ENCODE peak calls at places on chromosomes 1 and 21, in seven cellular contexts. A is A549, C is transverse colon, M is ovary, I is sigmoid colon, S is heart left ventricle, J is right lobe of liver. U is an unnamed sample.

GRCh38 chr21:43731891-43732711 is 13.2 kb downstream of the PDXK start:
- DNase-seq in A (no peak), C (no peak), M (no peak), I (no peak), S (no peak), J (no peak), U (no peak)

GRCh38 chr1:226279498-226279897 is 29.5 kb downstream of the LIN9 start:
- DNase-seq in A (no peak), C (no peak), M (no peak), I (no peak), S (no peak), J (no peak), U (no peak)

GRCh38 chr21:42423685-42424084 is 20.0 kb downstream of the UBASH3A start:
- DNase-seq in A (no peak), C (no peak), M (no peak), I (no peak), S (no peak), J (no peak), U (no peak)

GRCh38 chr1:212683357-212683722 is 16.3 kb downstream of the BATF3 start:
- DNase-seq in A (no peak), C (peak), M (no peak), I (no peak), S (no peak), J (peak), U (no peak)

GRCh38 chr1:15756143-15757015 is 2.2 kb upstream of the FBLIM1 start:
- DNase-seq in A (no peak), C (peak), M (no peak), I (no peak), S (no peak), J (no peak), U (no peak)

GRCh38 chr1:32684167-32684811 is 18.3 kb downstream of the SYNC start:
- DNase-seq in A (no peak), C (peak), M (peak), I (peak), S (no peak), J (no peak), U (peak)

GRCh38 chr1:151098126-151098525 is 27.6 kb downstream of the GABPB2 start:
- DNase-seq in A (no peak), C (no peak), M (no peak), I (no peak), S (no peak), J (no peak), U (no peak)

GRCh38 chr1:18634276-18634675 is 3.6 kb downstream of the PAX7 start:
- DNase-seq in A (no peak), C (no peak), M (no peak), I (no peak), S (no peak), J (no peak), U (no peak)

GRCh38 chr21:15687208-15687607 is 42.6 kb upstream of the USP25 start:
- DNase-seq in A (no peak), C (no peak), M (no peak), I (no peak), S (no peak), J (no peak), U (no peak)

GRCh38 chr1:44230796-44231195 is 17.5 kb downstream of the DMAP1 start:
- DNase-seq in A (no peak), C (no peak), M (no peak), I (no peak), S (no peak), J (no peak), U (no peak)

GRCh38 chr1:114152211-114153050 is 1.2 kb downstream of the SYT6 start:
- DNase-seq in A (peak), C (peak), M (peak), I (peak), S (no peak), J (peak), U (peak)

GRCh38 chr1:176854725-176855433 is 309.6 kb downstream of the ASTN1 start:
- DNase-seq in A (no peak), C (no peak), M (no peak), I (no peak), S (no peak), J (no peak), U (no peak)

GRCh38 chr1:56709269-56709880 is 64.3 kb downstream of the PRKAA2 start:
- DNase-seq in A (peak), C (no peak), M (no peak), I (no peak), S (no peak), J (no peak), U (peak)

GRCh38 chr1:226158457-226158856 is 28.1 kb downstream of the ACBD3 start:
- DNase-seq in A (no peak), C (no peak), M (no peak), I (no peak), S (no peak), J (no peak), U (no peak)

GRCh38 chr1:153312569-153313186 is at the start of gene PGLYRP3:
- DNase-seq in A (no peak), C (no peak), M (no peak), I (no peak), S (no peak), J (no peak), U (no peak)

GRCh38 chr1:159751022-159751421 is 29.7 kb upstream of the DUSP23 start:
- DNase-seq in A (no peak), C (no peak), M (no peak), I (no peak), S (no peak), J (no peak), U (no peak)

GRCh38 chr1:205343431-205344009 is 13.2 kb downstream of the KLHDC8A start:
- DNase-seq in A (peak), C (no peak), M (peak), I (no peak), S (no peak), J (no peak), U (no peak)

GRCh38 chr21:42051788-42052187 is 19.3 kb upstream of the UMODL1 start:
- DNase-seq in A (no peak), C (no peak), M (no peak), I (no peak), S (no peak), J (no peak), U (no peak)

GRCh38 chr1:247373721-247374141 is 42.1 kb upstream of the ZNF496 start:
- DNase-seq in A (no peak), C (peak), M (peak), I (peak), S (peak), J (peak), U (peak)

GRCh38 chr1:180633092-180634045 is 1.5 kb downstream of the XPR1 start:
- DNase-seq in A (no peak), C (no peak), M (no peak), I (no peak), S (no peak), J (no peak), U (no peak)

GRCh38 chr1:44013949-44014348 is 17.3 kb downstream of the SLC6A9 start:
- DNase-seq in A (no peak), C (no peak), M (no peak), I (no peak), S (no peak), J (no peak), U (no peak)

GRCh38 chr1:20386682-20387081 is 96.0 kb downstream of the VWA5B1 start:
- DNase-seq in A (no peak), C (no peak), M (no peak), I (peak), S (no peak), J (no peak), U (no peak)

GRCh38 chr1:78676347-78676982 is 26.8 kb downstream of the IFI44 start:
- DNase-seq in A (peak), C (peak), M (no peak), I (peak), S (no peak), J (no peak), U (peak)

GRCh38 chr1:42922687-42923366 is 35.8 kb downstream of the SLC2A1 start:
- DNase-seq in A (peak), C (peak), M (no peak), I (no peak), S (no peak), J (no peak), U (no peak)

GRCh38 chr1:39617488-39618049 is 21.9 kb downstream of the HEYL start:
- DNase-seq in A (no peak), C (no peak), M (no peak), I (no peak), S (no peak), J (no peak), U (no peak)

GRCh38 chr1:165187020-165187628 is 169.4 kb downstream of the LMX1A start:
- DNase-seq in A (no peak), C (no peak), M (no peak), I (no peak), S (no peak), J (no peak), U (no peak)

GRCh38 chr1:153548722-153549695 is at the start of gene S100A3:
- DNase-seq in A (peak), C (peak), M (peak), I (peak), S (no peak), J (no peak), U (peak)

GRCh38 chr1:40783001-40783905 is at the start of gene KCNQ4:
- DNase-seq in A (no peak), C (peak), M (peak), I (peak), S (peak), J (peak), U (peak)

GRCh38 chr1:40784771-40785151 is 1.2 kb downstream of the KCNQ4 start:
- DNase-seq in A (no peak), C (no peak), M (no peak), I (no peak), S (no peak), J (peak), U (no peak)

GRCh38 chr1:40785446-40785845 is 1.9 kb downstream of the KCNQ4 start:
- DNase-seq in A (no peak), C (no peak), M (no peak), I (no peak), S (no peak), J (no peak), U (no peak)

GRCh38 chr1:40782371-40782956 is 1.1 kb upstream of the KCNQ4 start:
- DNase-seq in A (no peak), C (peak), M (no peak), I (no peak), S (no peak), J (no peak), U (no peak)

GRCh38 chr1:40784141-40784770 is 669 bp downstream of the KCNQ4 start:
- DNase-seq in A (no peak), C (no peak), M (peak), I (no peak), S (no peak), J (peak), U (peak)
- TF ChIP-seq POLR2A in A (no peak), C (no peak), M (no peak), I (no peak), S (no peak), J (no peak), U (no peak)

GRCh38 chr1:92961131-92961895 is at the start of gene DIPK1A:
- DNase-seq in A (peak), C (peak), M (peak), I (peak), S (peak), J (peak), U (peak)
- TF ChIP-seq POLR2A in A (peak), C (peak), M (peak), I (peak), S (peak), J (peak), U (peak)

DNA sequence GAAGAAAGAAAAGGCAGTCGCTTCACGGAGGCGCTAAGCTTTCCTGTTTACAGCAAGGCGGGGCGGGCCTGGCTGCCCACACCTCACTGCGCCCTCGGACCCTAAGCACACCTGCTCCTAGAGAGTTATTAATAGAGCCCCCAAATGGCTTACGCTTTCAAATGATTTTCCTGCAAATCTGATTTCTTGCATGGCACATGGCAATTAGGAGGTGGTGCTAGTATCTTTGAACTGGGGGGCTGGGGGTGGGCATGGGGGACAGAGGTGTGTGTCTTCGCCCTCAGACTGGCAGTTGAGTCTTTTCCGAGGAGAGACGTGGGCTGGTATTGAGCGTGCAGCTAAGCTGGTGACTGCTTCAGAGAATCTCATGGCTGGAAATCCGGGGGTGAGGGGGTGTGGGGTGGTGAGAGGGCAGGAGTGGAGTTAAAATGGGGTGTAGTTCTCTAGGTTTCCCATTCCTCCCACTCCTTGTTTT is 1.3 kb downstream of the S1PR1 start:
- DNase-seq in A (no peak), C (no peak), M (no peak), I (no peak), S (no peak), J (peak), U (no peak)
- TF ChIP-seq POLR2A in A (no peak), C (no peak), M (no peak), I (no peak), S (no peak), J (no peak), U (no peak)

GRCh38 chr1:13730751-13731482 is 30.9 kb downstream of the PRDM2 start:
- DNase-seq in A (no peak), C (peak), M (no peak), I (no peak), S (no peak), J (peak), U (no peak)
- TF ChIP-seq POLR2A in A (no peak), C (peak), M (no peak), I (no peak), S (no peak), J (no peak), U (no peak)

DNA sequence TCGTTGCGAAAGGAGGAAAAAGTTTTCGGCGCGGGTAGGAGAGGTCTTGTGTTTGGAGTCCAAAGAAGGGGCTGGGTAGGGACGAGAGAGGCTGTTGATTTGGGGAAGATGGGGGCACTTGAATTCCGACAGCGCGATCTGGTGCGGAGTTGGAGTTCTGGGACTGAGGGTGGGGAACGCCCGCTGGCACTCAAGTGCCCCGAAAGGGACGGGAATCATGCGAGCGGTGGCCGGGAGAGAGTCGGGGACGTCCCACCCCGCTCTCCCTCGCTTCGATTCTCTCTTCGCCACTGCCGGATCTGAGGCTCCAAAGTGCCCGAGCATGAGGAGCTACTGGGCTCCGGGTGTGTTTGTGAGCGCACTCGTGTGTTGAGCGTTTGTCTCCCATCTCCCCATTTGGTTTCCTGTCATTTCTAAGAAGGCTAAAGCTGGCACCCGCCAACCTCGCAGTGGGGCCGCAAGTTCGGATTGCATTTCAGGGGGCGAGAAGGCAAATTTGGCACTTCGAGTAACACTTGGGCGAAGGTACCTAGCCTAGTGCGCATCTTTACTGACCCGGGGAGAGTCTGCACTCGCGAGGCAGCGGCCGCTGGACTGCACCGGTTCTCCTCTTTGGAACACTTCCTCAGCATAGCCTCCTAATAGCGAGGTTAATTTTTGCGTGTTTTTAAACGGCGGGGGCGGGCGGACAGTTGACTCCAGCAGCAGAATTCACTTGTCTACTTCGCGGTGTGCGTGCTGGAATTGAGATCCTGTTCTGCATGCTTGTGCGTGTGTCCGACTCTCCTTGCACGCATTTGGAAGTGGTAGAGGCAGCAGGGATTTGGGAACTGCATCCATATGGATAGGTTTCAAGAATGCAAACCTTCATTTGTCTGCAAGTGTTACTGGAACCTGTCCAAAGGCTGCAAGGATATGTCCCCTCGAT is 1.2 kb downstream of the CHRM3 start:
- DNase-seq in A (peak), C (peak), M (no peak), I (no peak), S (no peak), J (peak), U (no peak)
- TF ChIP-seq POLR2A in A (no peak), C (no peak), M (no peak), I (no peak), S (no peak), J (no peak), U (no peak)